ENCODE peak calls at places on chromosome 9, in eight cellular contexts. I is A549, Y is ovary, E is heart left ventricle, S is HCT116, Z is spleen, B is stomach, W is uterus. K is an unnamed sample.

GRCh38 chr9:105415344-105415980 is 32.4 kb upstream of the FSD1L start:
- DNase-seq in I (peak; percentile 59), Y (peak; percentile 58), E (peak; percentile 49), S (peak; percentile 50), Z (no peak), B (peak; percentile 59), W (peak; percentile 56), K (peak; percentile 84)

GRCh38 chr9:31304576-31304975 is 1079.9 kb upstream of the ACO1 start:
- DNase-seq in I (no peak), Y (no peak), E (no peak), S (peak; percentile 23), Z (no peak), B (no peak), W (no peak), K (no peak)

GRCh38 chr9:110615526-110615925 is 36.0 kb upstream of the SVEP1 start:
- DNase-seq in I (no peak), Y (no peak), E (no peak), S (no peak), Z (no peak), B (no peak), W (no peak), K (no peak)

GRCh38 chr9:3912817-3913216 is 387.0 kb upstream of the RFX3 start:
- DNase-seq in I (no peak), Y (no peak), E (no peak), S (no peak), Z (no peak), B (no peak), W (no peak), K (no peak)

GRCh38 chr9:84300271-84300670 is 40.3 kb downstream of the SLC28A3 start:
- DNase-seq in I (no peak), Y (no peak), E (no peak), S (no peak), Z (no peak), B (no peak), W (no peak), K (no peak)

GRCh38 chr9:118809160-118809625 is 560.0 kb downstream of the BRINP1 start:
- DNase-seq in I (no peak), Y (no peak), E (no peak), S (no peak), Z (peak; percentile 72), B (no peak), W (no peak), K (no peak)

GRCh38 chr9:109912082-109912581 is 132.1 kb downstream of the PALM2AKAP2 start:
- DNase-seq in I (no peak), Y (no peak), E (peak; percentile 44), S (no peak), Z (no peak), B (no peak), W (no peak), K (no peak)

GRCh38 chr9:119026120-119026519 is 343.1 kb downstream of the BRINP1 start:
- DNase-seq in I (no peak), Y (peak; percentile 9), E (peak; percentile 47), S (no peak), Z (no peak), B (no peak), W (peak; percentile 17), K (no peak)

GRCh38 chr9:74953235-74953741 is 576 bp upstream of the C9orf40 start:
- DNase-seq in I (no peak), Y (peak; percentile 8), E (no peak), S (no peak), Z (no peak), B (no peak), W (no peak), K (no peak)

GRCh38 chr9:5438301-5439162 is 807 bp upstream of the PLGRKT start:
- DNase-seq in I (no peak), Y (no peak), E (no peak), S (no peak), Z (peak; percentile 81), B (no peak), W (no peak), K (peak; percentile 52)

GRCh38 chr9:3879315-3879714 is 353.5 kb upstream of the RFX3 start:
- DNase-seq in I (no peak), Y (no peak), E (no peak), S (no peak), Z (no peak), B (no peak), W (no peak), K (no peak)

GRCh38 chr9:109295475-109296110 is 25.3 kb downstream of the EPB41L4B start:
- DNase-seq in I (no peak), Y (no peak), E (no peak), S (no peak), Z (no peak), B (no peak), W (no peak), K (no peak)

GRCh38 chr9:122988919-122989614 is 44.4 kb upstream of the GPR21 start:
- DNase-seq in I (no peak), Y (no peak), E (no peak), S (no peak), Z (no peak), B (no peak), W (no peak), K (no peak)

GRCh38 chr9:92727716-92728700 is 36.6 kb downstream of the BICD2 start:
- DNase-seq in I (no peak), Y (no peak), E (peak; percentile 4), S (no peak), Z (peak; percentile 67), B (no peak), W (no peak), K (peak; percentile 44)
- TF ChIP-seq POLR2A in I (no peak), Y (no peak), E (no peak), S (no peak), Z (no peak), B (no peak), W (no peak), K (no peak)

GRCh38 chr9:94198414-94198813 is 60.7 kb upstream of the ZNF169 start:
- DNase-seq in I (no peak), Y (no peak), E (no peak), S (no peak), Z (no peak), B (no peak), W (no peak), K (no peak)
- H3K9me3 ChIP-seq in I (peaks cover 49% of the 10 kb centered on the region), Y (no peaks in the 10 kb centered on the region), E (peaks cover 33% of the 10 kb centered on the region), S (peaks cover under 1% of the 10 kb centered on the region), Z (peaks cover 40% of the 10 kb centered on the region), B (no peaks in the 10 kb centered on the region), W (no peaks in the 10 kb centered on the region), K (no peaks in the 10 kb centered on the region)

GRCh38 chr9:86281577-86282076 is 711 bp downstream of the ISCA1 start:
- DNase-seq in I (peak; percentile 13), Y (no peak), E (no peak), S (no peak), Z (no peak), B (no peak), W (no peak), K (no peak)

GRCh38 chr9:86285247-86285646 is 2.9 kb upstream of the ISCA1 start:
- DNase-seq in I (no peak), Y (no peak), E (no peak), S (no peak), Z (no peak), B (no peak), W (no peak), K (no peak)

GRCh38 chr9:86280580-86280979 is 1.8 kb downstream of the ISCA1 start:
- DNase-seq in I (no peak), Y (no peak), E (no peak), S (no peak), Z (peak; percentile 80), B (no peak), W (no peak), K (no peak)

GRCh38 chr9:86282077-86282978 is at the start of gene ISCA1:
- DNase-seq in I (peak; percentile 67), Y (peak; percentile 97), E (peak; percentile 97), S (peak; percentile 64), Z (peak; percentile 99), B (peak; percentile 98), W (peak; percentile 97), K (peak; percentile 99)

DNA sequence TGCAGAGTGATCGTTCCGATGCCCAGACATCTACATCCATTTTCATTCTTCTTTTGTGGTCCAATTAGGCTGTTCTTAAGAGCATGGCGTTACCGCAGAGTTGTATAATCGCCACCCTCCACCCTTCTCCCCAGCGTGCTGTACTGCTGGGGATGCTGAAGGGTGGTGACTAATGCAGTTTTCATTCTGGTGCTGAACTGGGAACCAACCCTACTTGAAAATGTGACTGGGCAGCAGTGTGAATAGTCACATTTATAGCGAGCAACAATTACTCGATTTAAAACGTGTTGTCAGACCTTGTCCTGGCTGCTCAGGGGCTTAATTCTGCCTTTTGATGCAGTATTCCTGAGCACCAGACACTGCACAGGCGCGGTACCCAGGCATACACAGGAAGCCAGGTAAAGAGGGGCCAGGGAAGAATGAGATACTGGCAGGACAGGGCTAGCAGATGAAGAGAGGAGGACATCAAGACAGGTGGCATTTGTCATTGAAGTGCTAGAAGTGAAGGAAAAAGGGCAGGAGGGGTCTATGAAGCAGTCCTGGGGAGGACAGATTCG is 719 bp upstream of the ISCA1 start:
- DNase-seq in I (peak; percentile 8), Y (no peak), E (no peak), S (no peak), Z (peak; percentile 72), B (no peak), W (no peak), K (no peak)
- TF ChIP-seq POLR2A in I (no peak), Y (no peak), E (no peak), S (no peak), Z (no peak), B (no peak), W (no peak), K (no peak)

GRCh38 chr9:96777539-96777864 is 385 bp downstream of the ZNF510 start:
- DNase-seq in I (no peak), Y (no peak), E (no peak), S (no peak), Z (no peak), B (no peak), W (no peak), K (no peak)

GRCh38 chr9:96781552-96781951 is 3.7 kb upstream of the ZNF510 start:
- DNase-seq in I (no peak), Y (no peak), E (no peak), S (no peak), Z (no peak), B (no peak), W (no peak), K (no peak)

GRCh38 chr9:96784021-96784420 is 6.1 kb upstream of the ZNF510 start:
- DNase-seq in I (no peak), Y (no peak), E (no peak), S (no peak), Z (no peak), B (no peak), W (no peak), K (no peak)

DNA sequence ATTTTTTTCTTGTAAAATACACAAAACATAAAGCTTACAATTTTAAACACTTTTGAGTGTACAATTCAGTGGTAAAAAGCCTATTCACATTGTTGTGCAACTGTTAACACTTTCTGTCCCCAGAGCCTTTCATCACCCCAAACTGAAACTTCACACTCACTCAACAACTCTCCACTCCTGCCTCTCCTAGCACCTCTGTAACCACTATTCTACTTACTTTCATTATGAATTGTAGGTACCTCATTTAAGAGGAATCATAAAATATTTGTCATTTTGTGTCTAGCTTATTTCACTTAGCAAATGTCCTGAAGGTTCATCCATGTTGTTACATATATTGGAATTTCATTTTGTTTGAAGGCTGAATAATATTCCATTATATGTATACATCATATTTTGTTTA is 4.4 kb upstream of the ZNF510 start:
- DNase-seq in I (no peak), Y (no peak), E (no peak), S (no peak), Z (no peak), B (no peak), W (no peak), K (no peak)
- H3K9me3 ChIP-seq in I (peaks cover 59% of the 10 kb centered on the region), Y (no peaks in the 10 kb centered on the region), E (peaks cover 14% of the 10 kb centered on the region), S (peaks cover 4% of the 10 kb centered on the region), Z (peaks cover 47% of the 10 kb centered on the region), B (no peaks in the 10 kb centered on the region), W (no peaks in the 10 kb centered on the region), K (no peaks in the 10 kb centered on the region)

GRCh38 chr9:137114613-137115393 is at the start of gene DPP7:
- DNase-seq in I (peak; percentile 76), Y (peak; percentile 65), E (peak; percentile 78), S (no peak), Z (peak; percentile 96), B (peak; percentile 76), W (peak; percentile 55), K (peak; percentile 85)
- TF ChIP-seq POLR2A in I (peak; percentile 65), Y (no peak), E (no peak), S (no peak), Z (no peak), B (no peak), W (peak; percentile 25), K (no peak)

K was measured in Peyer's patch.